ENCODE peak calls at places on chromosomes 4 and X, in four cellular contexts. X is sigmoid colon, O is left ventricle myocardium inferior, W is WERI-Rb-1. K is an unnamed sample.

GRCh38 chr4:109816082-109816442 is 500 bp downstream of the GAR1 start:
- DNase-seq in X (no peak), O (no peak), W (peak; percentile 25), K (no peak)

GRCh38 chr4:7786517-7786916 is 153.1 kb downstream of the AFAP1 start:
- DNase-seq in X (peak; percentile 11), O (no peak), W (no peak), K (no peak)

GRCh38 chrX:38887222-38887621 is 86.0 kb downstream of the MID1IP1 start:
- DNase-seq in X (no peak), O (no peak), W (no peak), K (no peak)

GRCh38 chr4:112865443-112865842 is 184.0 kb upstream of the ANK2 start:
- DNase-seq in X (no peak), O (no peak), W (no peak), K (no peak)

GRCh38 chr4:165440415-165440882 is 61.6 kb downstream of the CPE start:
- DNase-seq in X (no peak), O (no peak), W (no peak), K (peak; percentile 75)

GRCh38 chr4:17283832-17284231 is 228.1 kb downstream of the QDPR start:
- DNase-seq in X (no peak), O (no peak), W (no peak), K (no peak)

GRCh38 chr4:106369456-106370060 is 980 bp upstream of the GIMD1 start:
- DNase-seq in X (no peak), O (no peak), W (peak; percentile 60), K (peak; percentile 75)

GRCh38 chr4:88533937-88534750 is 10.6 kb upstream of the PYURF start:
- DNase-seq in X (no peak), O (no peak), W (no peak), K (peak; percentile 58)

GRCh38 chr4:102780476-102781144 is 19.8 kb upstream of the MANBA start:
- DNase-seq in X (no peak), O (no peak), W (no peak), K (peak; percentile 12)

GRCh38 chrX:11504234-11504633 is 161.5 kb downstream of the ARHGAP6 start:
- DNase-seq in X (no peak), O (no peak), W (no peak), K (no peak)

GRCh38 chr4:177573487-177573886 is 131.2 kb upstream of the AGA start:
- DNase-seq in X (no peak), O (no peak), W (no peak), K (peak; percentile 39)

GRCh38 chrX:150212672-150213480 is 150.2 kb upstream of the MAMLD1 start:
- DNase-seq in X (no peak), O (peak; percentile 48), W (no peak), K (no peak)

GRCh38 chrX:57227691-57228090 is 58.8 kb upstream of the FAAH2 start:
- DNase-seq in X (no peak), O (no peak), W (no peak), K (no peak)

GRCh38 chr4:106987314-106987713 is 48.8 kb downstream of the DKK2 start:
- DNase-seq in X (no peak), O (no peak), W (no peak), K (no peak)

GRCh38 chr4:86496094-86497060 is 97.7 kb upstream of the PTPN13 start:
- DNase-seq in X (no peak), O (no peak), W (peak; percentile 23), K (peak; percentile 25)

GRCh38 chrX:51857159-51857733 is 36.2 kb upstream of the MAGED1 start:
- DNase-seq in X (no peak), O (no peak), W (no peak), K (no peak)

DNA sequence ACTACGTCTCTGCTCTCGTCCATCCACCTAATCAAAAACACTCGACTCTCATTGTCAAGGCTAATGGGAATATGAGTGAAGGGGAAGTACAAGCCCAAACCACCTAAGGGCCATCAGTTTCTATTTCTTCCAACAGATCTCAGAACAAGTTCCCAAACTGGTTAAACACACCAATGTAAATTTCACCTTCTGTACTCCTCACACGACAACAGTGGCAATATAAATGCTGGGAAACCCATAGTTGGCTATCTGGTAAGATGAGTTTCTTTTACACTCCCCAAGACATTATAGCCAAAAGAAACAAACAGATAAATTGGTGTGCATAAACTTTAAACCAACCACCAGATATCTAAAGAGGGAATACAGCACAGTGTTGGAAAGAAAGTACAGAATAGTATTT is 21.9 kb downstream of the ACSL1 start:
- DNase-seq in X (no peak), O (no peak), W (no peak), K (no peak)
- H3K4me3 ChIP-seq in X (no peak overlapping the region), O (peak overlapping the region; percentile 63), W (no peak overlapping the region), K (no peak overlapping the region)

DNA sequence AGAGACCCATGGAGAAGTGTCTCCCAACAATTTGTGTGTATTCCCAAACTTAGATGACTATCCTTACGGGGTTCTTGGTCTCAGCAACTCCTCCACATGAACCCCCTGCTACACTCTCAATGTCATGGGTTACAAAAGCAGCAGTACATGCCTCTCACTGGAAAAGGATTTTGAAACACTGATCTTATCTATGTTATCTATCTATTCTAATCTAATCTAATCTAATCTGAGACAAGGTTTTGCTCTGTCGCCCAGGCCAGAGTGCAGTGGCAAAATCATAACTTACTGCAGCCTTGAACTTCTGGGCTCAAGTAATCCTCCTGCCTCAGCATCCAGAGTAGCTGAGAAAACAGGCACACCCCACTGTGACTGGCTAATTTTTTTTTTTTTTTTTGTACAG is 19.3 kb downstream of the TSPAN5 start:
- DNase-seq in X (no peak), O (no peak), W (no peak), K (no peak)
- H3K27ac ChIP-seq in X (no peak overlapping the region), O (no peak overlapping the region), W (no peak overlapping the region), K (no peak overlapping the region)

GRCh38 chrX:55801811-55802210 is 84.3 kb downstream of the RRAGB start:
- DNase-seq in X (no peak), O (no peak), W (no peak), K (no peak)
- TF ChIP-seq CTCF in X (no peak), O (no peak), W (no peak), K (no peak)

GRCh38 chr4:77072195-77072753 is 3.5 kb downstream of the CCNI start:
- DNase-seq in X (no peak), O (no peak), W (no peak), K (no peak)

GRCh38 chr4:77073981-77074865 is 1.6 kb downstream of the CCNI start:
- DNase-seq in X (no peak), O (no peak), W (no peak), K (no peak)

GRCh38 chr4:77074961-77075855 is 581 bp downstream of the CCNI start:
- DNase-seq in X (peak; percentile 87), O (peak; percentile 80), W (peak; percentile 64), K (peak; percentile 57)

GRCh38 chr4:77075869-77076801 is at the start of gene CCNI:
- DNase-seq in X (peak; percentile 99), O (peak; percentile 96), W (peak; percentile 97), K (peak; percentile 95)

GRCh38 chr4:77073106-77073858 is 2.5 kb downstream of the CCNI start:
- DNase-seq in X (no peak), O (no peak), W (no peak), K (no peak)
- H3K4me3 ChIP-seq in X (peak overlapping the region; percentile 89), O (peak overlapping the region; percentile 86), W (no peak overlapping the region), K (peak overlapping the region; percentile 81)

DNA sequence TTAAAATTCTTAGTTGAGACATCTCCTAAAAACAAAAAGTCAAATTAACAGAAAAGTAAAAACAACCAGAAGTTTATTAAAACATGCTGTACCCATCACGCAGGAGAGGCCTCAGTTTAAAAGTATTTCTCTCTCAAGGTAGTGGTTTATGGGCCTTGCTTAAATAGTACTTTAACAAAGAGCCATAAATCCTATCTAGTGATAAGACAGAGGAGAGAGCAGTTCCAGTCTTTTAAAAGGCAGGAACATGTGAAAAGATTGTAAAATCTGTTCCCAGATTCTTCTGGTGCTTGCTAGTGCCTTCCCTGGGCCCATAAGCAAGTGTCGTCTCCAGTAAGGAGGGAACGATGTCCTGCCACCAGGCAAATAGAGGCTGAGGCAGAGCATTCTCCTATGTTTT is 476.3 kb upstream of the ADGRL3 start:
- DNase-seq in X (no peak), O (no peak), W (no peak), K (no peak)
- H3K27ac ChIP-seq in X (no peak overlapping the region), O (peak overlapping the region; percentile 52), W (no peak overlapping the region), K (peak overlapping the region; percentile 88)